ENCODE peak calls at places on chromosomes 16 and 17, in nine cellular contexts. A, Z, E, L, T, J, U, I and Q are unnamed samples.
A peak's percentile ranks its signal among the peaks of the same experiment; 100 is the strongest.

GRCh38 chr16:12869681-12870427 is 31.5 kb upstream of the SHISA9 start:
- DNase-seq in A (no peak), Z (no peak), E (no peak), L (no peak), T (no peak), J (no peak), U (no peak), I (peak; percentile 4), Q (no peak)

GRCh38 chr16:65415460-65415859 is 293.6 kb upstream of the CDH11 start:
- DNase-seq in A (no peak), Z (no peak), E (peak; percentile 15), L (no peak), T (no peak), J (no peak), U (no peak), I (peak; percentile 12), Q (no peak)

GRCh38 chr17:82603981-82604448 is 44.2 kb downstream of the WDR45B start:
- DNase-seq in A (no peak), Z (no peak), E (peak; percentile 58), L (peak; percentile 70), T (no peak), J (peak; percentile 79), U (peak; percentile 45), I (peak; percentile 46), Q (no peak)

GRCh38 chr16:82031116-82032084 is 3.7 kb upstream of the HSD17B2 start:
- DNase-seq in A (no peak), Z (no peak), E (peak; percentile 79), L (no peak), T (no peak), J (no peak), U (peak; percentile 74), I (peak; percentile 55), Q (peak; percentile 41)

GRCh38 chr17:82848022-82848592 is 8.3 kb upstream of the ZNF750 start:
- DNase-seq in A (no peak), Z (peak; percentile 63), E (no peak), L (no peak), T (no peak), J (no peak), U (peak; percentile 82), I (peak; percentile 72), Q (no peak)

GRCh38 chr16:87707097-87707496 is 58.7 kb downstream of the KLHDC4 start:
- DNase-seq in A (no peak), Z (no peak), E (no peak), L (no peak), T (no peak), J (no peak), U (no peak), I (no peak), Q (no peak)

GRCh38 chr16:66902648-66903543 is 15.8 kb downstream of the CDH16 start:
- DNase-seq in A (no peak), Z (no peak), E (no peak), L (no peak), T (no peak), J (peak; percentile 87), U (no peak), I (no peak), Q (no peak)

GRCh38 chr17:9364837-9365430 is 210.7 kb downstream of the STX8 start:
- DNase-seq in A (no peak), Z (no peak), E (no peak), L (no peak), T (no peak), J (no peak), U (peak; percentile 63), I (no peak), Q (peak; percentile 28)

GRCh38 chr16:67608367-67608766 is 36.6 kb upstream of the CARMIL2 start:
- DNase-seq in A (no peak), Z (no peak), E (no peak), L (no peak), T (no peak), J (no peak), U (no peak), I (no peak), Q (no peak)

GRCh38 chr17:64418506-64419339 is 28.1 kb upstream of the PECAM1 start:
- DNase-seq in A (no peak), Z (no peak), E (peak; percentile 83), L (no peak), T (no peak), J (no peak), U (peak; percentile 89), I (peak; percentile 88), Q (peak; percentile 14)

GRCh38 chr17:47967607-47968252 is 3.2 kb upstream of the CDK5RAP3 start:
- DNase-seq in A (no peak), Z (no peak), E (peak; percentile 70), L (no peak), T (no peak), J (no peak), U (peak; percentile 69), I (peak; percentile 89), Q (no peak)

GRCh38 chr17:80782536-80783427 is 208.9 kb upstream of the CHMP6 start:
- DNase-seq in A (no peak), Z (no peak), E (no peak), L (no peak), T (no peak), J (no peak), U (peak; percentile 55), I (no peak), Q (no peak)

GRCh38 chr17:39800540-39800939 is 62.8 kb downstream of the GRB7 start:
- DNase-seq in A (no peak), Z (no peak), E (no peak), L (no peak), T (peak; percentile 55), J (no peak), U (no peak), I (no peak), Q (no peak)

GRCh38 chr16:30018731-30019158 is 4.3 kb upstream of the C16orf92 start:
- DNase-seq in A (no peak), Z (no peak), E (no peak), L (peak; percentile 48), T (no peak), J (no peak), U (no peak), I (no peak), Q (no peak)

GRCh38 chr16:29148867-29149272 is 164.0 kb downstream of the LAT start:
- DNase-seq in A (no peak), Z (no peak), E (no peak), L (no peak), T (no peak), J (peak; percentile 63), U (no peak), I (no peak), Q (no peak)

GRCh38 chr17:4362141-4362540 is 4.3 kb downstream of the UBE2G1 start:
- DNase-seq in A (peak; percentile 6), Z (no peak), E (peak; percentile 6), L (peak; percentile 28), T (no peak), J (no peak), U (peak; percentile 37), I (peak; percentile 25), Q (no peak)
- TF ChIP-seq CTCF in A (peak; percentile 35), Z (no peak), E (no peak), L (peak; percentile 55), T (no peak), J (peak; percentile 38), U (no peak), I (no peak), Q (no peak)

DNA sequence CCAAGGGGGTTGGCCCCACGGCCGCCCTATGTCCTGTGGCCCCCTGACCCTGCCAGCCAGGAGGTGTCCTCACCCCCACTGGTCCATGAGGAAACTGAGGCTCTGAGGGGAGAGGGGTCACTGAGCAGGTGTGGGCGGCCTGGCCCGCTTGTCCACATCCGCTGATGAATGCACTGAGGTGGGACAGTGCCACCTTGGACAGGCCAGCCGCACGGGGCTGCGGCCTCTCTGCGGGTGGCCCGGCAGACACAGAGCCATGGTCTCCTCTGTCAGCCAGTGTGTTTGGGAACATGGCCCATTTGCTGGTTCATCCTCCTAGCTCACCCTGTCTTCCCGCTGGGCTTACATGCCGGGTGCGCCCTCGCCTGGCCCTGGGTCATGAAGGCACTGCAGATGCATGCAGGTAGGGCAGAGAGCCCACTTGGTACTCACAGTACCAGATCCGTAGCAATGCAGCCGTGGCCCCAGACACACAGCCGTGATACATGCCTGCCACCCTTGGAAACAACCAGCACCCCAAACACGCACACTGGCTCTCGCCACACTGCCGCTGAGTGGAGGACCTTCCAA is 93.9 kb downstream of the ENGASE start:
- DNase-seq in A (no peak), Z (no peak), E (no peak), L (no peak), T (no peak), J (no peak), U (no peak), I (no peak), Q (no peak)
- TF ChIP-seq CTCF in A (no peak), Z (no peak), E (no peak), L (no peak), T (no peak), J (no peak), U (no peak), I (no peak), Q (no peak)

GRCh38 chr16:86252596-86252995 is 257.7 kb upstream of the FOXF1 start:
- DNase-seq in A (peak; percentile 58), Z (no peak), E (peak; percentile 65), L (no peak), T (no peak), J (no peak), U (peak; percentile 48), I (peak; percentile 43), Q (no peak)
- TF ChIP-seq CTCF in A (peak; percentile 61), Z (no peak), E (peak; percentile 71), L (no peak), T (peak; percentile 32), J (peak; percentile 35), U (peak; percentile 10), I (peak; percentile 64), Q (peak; percentile 49)

GRCh38 chr17:57833597-57833939 is 16.3 kb downstream of the MRPS23 start:
- DNase-seq in A (no peak), Z (no peak), E (no peak), L (no peak), T (no peak), J (no peak), U (no peak), I (no peak), Q (no peak)

GRCh38 chr17:57838453-57838852 is 11.4 kb downstream of the MRPS23 start:
- DNase-seq in A (no peak), Z (no peak), E (no peak), L (no peak), T (no peak), J (no peak), U (no peak), I (no peak), Q (no peak)

GRCh38 chr17:57832711-57833596 is 16.9 kb downstream of the MRPS23 start:
- DNase-seq in A (peak; percentile 85), Z (peak; percentile 49), E (peak; percentile 82), L (peak; percentile 74), T (peak; percentile 32), J (peak; percentile 77), U (peak; percentile 82), I (peak; percentile 77), Q (no peak)

GRCh38 chr17:57834146-57834741 is 15.6 kb downstream of the MRPS23 start:
- DNase-seq in A (peak; percentile 32), Z (peak; percentile 40), E (no peak), L (peak; percentile 78), T (no peak), J (peak; percentile 71), U (no peak), I (peak; percentile 27), Q (no peak)

DNA sequence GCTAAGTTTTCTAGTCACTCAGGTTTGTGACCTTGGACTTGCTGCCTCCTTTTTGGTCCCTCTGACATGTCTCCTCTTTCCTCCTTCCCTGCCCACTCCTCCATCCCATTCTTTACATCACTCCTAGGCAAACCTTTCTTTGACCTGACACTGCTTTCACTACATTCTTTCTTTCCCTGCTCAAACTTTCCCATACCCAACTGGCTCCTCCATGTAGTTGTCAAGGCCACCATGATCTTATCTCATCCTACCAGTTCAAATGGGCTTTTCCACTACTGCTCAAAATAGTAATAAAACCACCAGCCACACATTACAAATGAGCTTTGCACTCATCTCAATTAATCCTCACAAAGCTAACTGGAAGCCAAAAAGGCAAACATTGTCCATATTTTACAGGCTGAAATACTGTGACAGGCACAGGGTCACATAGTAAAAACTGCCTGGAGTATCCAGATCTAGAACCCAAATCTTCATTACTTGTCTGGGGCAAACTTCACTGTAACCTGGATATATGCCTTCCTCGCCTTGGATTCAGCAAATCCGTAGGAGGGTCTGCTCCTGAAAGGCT is 14.4 kb downstream of the MRPS23 start:
- DNase-seq in A (no peak), Z (no peak), E (no peak), L (no peak), T (no peak), J (no peak), U (no peak), I (no peak), Q (no peak)
- TF ChIP-seq CTCF in A (no peak), Z (no peak), E (no peak), L (no peak), T (no peak), J (no peak), U (no peak), I (no peak), Q (no peak)